ENCODE peak calls at places on chromosomes 5 and 9, in eight cellular contexts. H is brain microvascular endothelial cell, A is cardiac fibroblast, X is fibroblast of mammary gland, W is mammary epithelial cell, G is spleen, S is IMR-90, F is aorta. Y is an unnamed sample.

GRCh38 chr5:107812570-107813141 is 141.9 kb upstream of the EFNA5 start:
- DNase-seq in H (peak), A (peak), X (peak), W (no peak), G (no peak), S (peak), F (no peak), Y (no peak)

GRCh38 chr5:147427784-147428401 is 82.0 kb downstream of the DPYSL3 start:
- DNase-seq in H (peak), A (peak), X (peak), W (peak), G (no peak), S (peak), F (no peak), Y (peak)

GRCh38 chr5:96333397-96333790 is 99.7 kb downstream of the PCSK1 start:
- DNase-seq in H (no peak), A (no peak), X (no peak), W (no peak), G (no peak), S (no peak), F (no peak), Y (no peak)

GRCh38 chr9:3963266-3964019 is 336.4 kb downstream of the GLIS3 start:
- DNase-seq in H (peak), A (peak), X (peak), W (peak), G (no peak), S (peak), F (no peak), Y (peak)

GRCh38 chr5:13866792-13867191 is 77.7 kb downstream of the DNAH5 start:
- DNase-seq in H (peak), A (peak), X (peak), W (peak), G (no peak), S (peak), F (no peak), Y (peak)

GRCh38 chr9:6226696-6227095 is 11.1 kb downstream of the IL33 start:
- DNase-seq in H (peak), A (peak), X (no peak), W (peak), G (no peak), S (peak), F (no peak), Y (peak)

GRCh38 chr5:123371575-123372179 is 51.5 kb downstream of the CEP120 start:
- DNase-seq in H (peak), A (peak), X (peak), W (peak), G (peak), S (peak), F (peak), Y (peak)

GRCh38 chr9:39588056-39588814 is 232.8 kb downstream of the SPATA31A1 start:
- DNase-seq in H (no peak), A (no peak), X (no peak), W (no peak), G (peak), S (no peak), F (no peak), Y (no peak)

GRCh38 chr9:113941056-113941455 is 64.9 kb downstream of the ZNF618 start:
- DNase-seq in H (no peak), A (peak), X (no peak), W (no peak), G (no peak), S (peak), F (no peak), Y (no peak)

GRCh38 chr5:133251296-133252132 is 199.7 kb downstream of the HSPA4 start:
- DNase-seq in H (no peak), A (no peak), X (no peak), W (peak), G (peak), S (no peak), F (no peak), Y (peak)

GRCh38 chr9:96136992-96137665 is 164.8 kb downstream of the HSD17B3 start:
- DNase-seq in H (peak), A (peak), X (peak), W (no peak), G (no peak), S (peak), F (peak), Y (peak)

GRCh38 chr5:71830626-71831539 is 111.8 kb downstream of the CARTPT start:
- DNase-seq in H (peak), A (peak), X (peak), W (peak), G (no peak), S (peak), F (peak), Y (peak)

GRCh38 chr5:84393969-84394368 is 9.3 kb upstream of the EDIL3 start:
- DNase-seq in H (peak), A (peak), X (peak), W (peak), G (no peak), S (peak), F (peak), Y (peak)

GRCh38 chr9:2919347-2919746 is 75.5 kb upstream of the PUM3 start:
- DNase-seq in H (peak), A (peak), X (peak), W (no peak), G (no peak), S (no peak), F (no peak), Y (no peak)

GRCh38 chr9:130824079-130824478 is 11.0 kb upstream of the ABL1 start:
- DNase-seq in H (no peak), A (no peak), X (no peak), W (no peak), G (no peak), S (no peak), F (no peak), Y (no peak)

GRCh38 chr5:67350600-67351315 is 154.2 kb upstream of the CD180 start:
- DNase-seq in H (no peak), A (no peak), X (peak), W (no peak), G (peak), S (no peak), F (no peak), Y (no peak)

GRCh38 chr5:172173771-172174170 is 14.3 kb downstream of the STK10 start:
- DNase-seq in H (peak), A (peak), X (peak), W (peak), G (peak), S (peak), F (no peak), Y (peak)

GRCh38 chr9:108094676-108094993 is 605.1 kb upstream of the KLF4 start:
- DNase-seq in H (peak), A (peak), X (peak), W (no peak), G (no peak), S (peak), F (no peak), Y (no peak)

GRCh38 chr9:128863647-128864046 is 18.1 kb downstream of the KYAT1 start:
- DNase-seq in H (no peak), A (peak), X (peak), W (peak), G (peak), S (peak), F (peak), Y (peak)

GRCh38 chr9:17723656-17724055 is 144.8 kb downstream of the SH3GL2 start:
- DNase-seq in H (no peak), A (no peak), X (no peak), W (no peak), G (no peak), S (no peak), F (no peak), Y (no peak)

GRCh38 chr9:125492719-125493118 is 214.3 kb downstream of the MAPKAP1 start:
- DNase-seq in H (no peak), A (no peak), X (no peak), W (no peak), G (no peak), S (no peak), F (no peak), Y (no peak)

GRCh38 chr9:111001471-111001870 is 36.8 kb downstream of the LPAR1 start:
- DNase-seq in H (no peak), A (no peak), X (no peak), W (no peak), G (no peak), S (no peak), F (no peak), Y (no peak)

GRCh38 chr9:136204838-136205706 is at the start of gene LHX3:
- DNase-seq in H (no peak), A (no peak), X (no peak), W (no peak), G (no peak), S (no peak), F (no peak), Y (no peak)

GRCh38 chr9:129773262-129774048 is 20.6 kb upstream of the PTGES start:
- DNase-seq in H (peak), A (peak), X (peak), W (peak), G (peak), S (peak), F (no peak), Y (peak)

GRCh38 chr9:113219972-113220371 is 1.1 kb downstream of the FKBP15 start:
- DNase-seq in H (peak), A (peak), X (peak), W (peak), G (no peak), S (peak), F (no peak), Y (peak)

GRCh38 chr5:89277791-89278190 is 394.8 kb upstream of the MEF2C start:
- DNase-seq in H (no peak), A (peak), X (peak), W (peak), G (no peak), S (peak), F (no peak), Y (peak)

GRCh38 chr9:85941617-85941930 is 628 bp downstream of the NAA35 start:
- DNase-seq in H (no peak), A (peak), X (peak), W (no peak), G (no peak), S (no peak), F (no peak), Y (no peak)

GRCh38 chr5:153661897-153662296 is 171.4 kb downstream of the GRIA1 start:
- DNase-seq in H (no peak), A (no peak), X (no peak), W (peak), G (no peak), S (no peak), F (no peak), Y (peak)

GRCh38 chr9:103266064-103266463 is 270.9 kb downstream of the CYLC2 start:
- DNase-seq in H (no peak), A (no peak), X (no peak), W (no peak), G (no peak), S (no peak), F (no peak), Y (no peak)

GRCh38 chr5:146041180-146041789 is 64.1 kb downstream of the PLAC8L1 start:
- DNase-seq in H (no peak), A (peak), X (peak), W (no peak), G (no peak), S (no peak), F (no peak), Y (peak)

GRCh38 chr5:61275841-61276240 is 56.2 kb upstream of the ZSWIM6 start:
- DNase-seq in H (peak), A (peak), X (peak), W (peak), G (peak), S (peak), F (no peak), Y (peak)

GRCh38 chr5:61279725-61280124 is 52.3 kb upstream of the ZSWIM6 start:
- DNase-seq in H (no peak), A (no peak), X (no peak), W (no peak), G (no peak), S (peak), F (no peak), Y (no peak)

GRCh38 chr5:61277781-61278180 is 54.3 kb upstream of the ZSWIM6 start:
- DNase-seq in H (no peak), A (no peak), X (no peak), W (peak), G (no peak), S (no peak), F (no peak), Y (peak)

GRCh38 chr5:61274561-61274960 is 57.5 kb upstream of the ZSWIM6 start:
- DNase-seq in H (no peak), A (peak), X (peak), W (no peak), G (no peak), S (peak), F (no peak), Y (no peak)

GRCh38 chr5:61277190-61277589 is 54.9 kb upstream of the ZSWIM6 start:
- DNase-seq in H (peak), A (peak), X (peak), W (no peak), G (no peak), S (peak), F (no peak), Y (no peak)
- H3K4me3 ChIP-seq in H (no peak), A (no peak), X (no peak), W (no peak), G (no peak), S (no peak), F (no peak), Y (no peak)

DNA sequence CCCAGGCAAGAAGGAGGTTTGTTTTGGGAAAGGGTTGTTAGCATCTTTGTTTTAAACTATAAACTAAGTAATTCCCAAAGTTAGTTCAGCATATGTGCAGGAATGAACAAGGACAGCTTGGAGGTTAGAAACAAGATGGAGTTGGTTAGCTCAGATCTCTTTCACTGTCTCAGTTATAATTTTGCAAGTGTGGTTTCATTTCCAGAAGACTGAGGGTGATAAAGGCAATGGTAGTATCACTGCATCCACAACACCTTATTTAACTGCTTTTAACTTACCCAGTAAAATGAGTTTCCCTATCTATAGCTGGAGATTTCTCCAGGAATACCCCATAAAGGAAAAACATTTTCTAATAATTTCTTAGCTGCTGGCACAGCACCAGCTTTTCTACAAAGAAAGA is 152.7 kb downstream of the AOPEP start:
- DNase-seq in H (no peak), A (no peak), X (no peak), W (no peak), G (no peak), S (no peak), F (no peak), Y (no peak)
- H3K4me3 ChIP-seq in H (no peak), A (no peak), X (no peak), W (no peak), G (no peak), S (no peak), F (no peak), Y (no peak)

DNA sequence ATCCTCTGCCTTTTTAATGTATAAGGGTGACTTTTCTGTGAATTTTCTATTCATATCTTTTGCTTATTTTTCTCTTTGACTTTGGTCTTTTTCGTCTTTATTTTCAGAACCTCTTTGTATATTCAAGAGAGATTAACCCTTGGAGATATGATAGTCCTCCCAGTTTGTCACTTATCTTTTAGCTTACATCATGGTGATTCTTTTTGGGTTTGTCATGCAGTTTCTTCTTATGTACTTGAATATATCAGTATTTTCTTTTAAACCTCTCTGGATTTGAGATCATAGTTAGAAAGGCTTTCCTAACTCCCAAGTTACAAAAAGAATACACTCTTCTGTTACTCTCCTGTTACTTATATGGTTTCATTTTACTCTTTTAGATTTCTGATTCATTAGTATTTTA is 27.5 kb upstream of the GPR21 start:
- DNase-seq in H (no peak), A (no peak), X (no peak), W (no peak), G (no peak), S (peak), F (no peak), Y (no peak)
- H3K4me3 ChIP-seq in H (no peak), A (no peak), X (no peak), W (no peak), G (no peak), S (no peak), F (no peak), Y (no peak)

GRCh38 chr5:159313197-159313596 is 17.1 kb downstream of the IL12B start:
- DNase-seq in H (no peak), A (no peak), X (no peak), W (no peak), G (no peak), S (no peak), F (no peak), Y (no peak)

GRCh38 chr5:159316519-159317383 is 13.5 kb downstream of the IL12B start:
- DNase-seq in H (peak), A (peak), X (peak), W (peak), G (no peak), S (peak), F (no peak), Y (peak)

GRCh38 chr5:159309689-159310433 is 20.4 kb downstream of the IL12B start:
- DNase-seq in H (no peak), A (no peak), X (no peak), W (no peak), G (no peak), S (no peak), F (no peak), Y (no peak)

GRCh38 chr5:159310492-159310891 is 19.8 kb downstream of the IL12B start:
- DNase-seq in H (peak), A (no peak), X (no peak), W (peak), G (peak), S (no peak), F (no peak), Y (peak)

DNA sequence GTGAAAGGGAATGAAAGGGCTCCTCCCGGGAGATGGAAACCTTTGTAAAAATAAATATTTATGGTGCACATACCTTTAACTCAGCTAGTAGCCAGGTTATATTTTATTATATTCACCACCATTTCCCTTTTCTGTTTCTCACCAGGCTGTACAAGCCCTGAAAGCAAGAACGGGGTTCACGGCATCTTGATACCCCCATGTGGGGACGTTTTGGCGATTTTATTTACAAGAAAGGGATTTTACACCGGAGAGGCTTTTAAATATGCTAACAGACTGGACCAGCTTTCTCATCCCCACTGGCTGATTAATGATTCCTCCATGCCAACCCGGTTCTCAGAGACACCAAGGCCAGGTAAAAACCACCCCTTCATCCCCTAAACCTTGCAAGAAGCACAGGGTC is 19.2 kb downstream of the IL12B start:
- DNase-seq in H (no peak), A (no peak), X (no peak), W (no peak), G (no peak), S (no peak), F (no peak), Y (no peak)
- H3K4me3 ChIP-seq in H (no peak), A (no peak), X (no peak), W (no peak), G (no peak), S (no peak), F (no peak), Y (peak)

GRCh38 chr5:5141011-5141599 is 975 bp downstream of the ADAMTS16 start:
- DNase-seq in H (no peak), A (peak), X (no peak), W (no peak), G (no peak), S (no peak), F (no peak), Y (no peak)

GRCh38 chr5:5144441-5144840 is 4.3 kb downstream of the ADAMTS16 start:
- DNase-seq in H (no peak), A (no peak), X (no peak), W (no peak), G (no peak), S (no peak), F (no peak), Y (no peak)

GRCh38 chr5:5140051-5141010 is at the start of gene ADAMTS16:
- DNase-seq in H (no peak), A (no peak), X (no peak), W (no peak), G (no peak), S (no peak), F (no peak), Y (no peak)

GRCh38 chr5:5139358-5140050 is 626 bp upstream of the ADAMTS16 start:
- DNase-seq in H (no peak), A (no peak), X (no peak), W (no peak), G (no peak), S (no peak), F (no peak), Y (no peak)

GRCh38 chr5:5141625-5142527 is 1.7 kb downstream of the ADAMTS16 start:
- DNase-seq in H (peak), A (peak), X (peak), W (peak), G (no peak), S (peak), F (no peak), Y (peak)
- H3K4me3 ChIP-seq in H (peak), A (no peak), X (no peak), W (no peak), G (no peak), S (no peak), F (no peak), Y (no peak)

DNA sequence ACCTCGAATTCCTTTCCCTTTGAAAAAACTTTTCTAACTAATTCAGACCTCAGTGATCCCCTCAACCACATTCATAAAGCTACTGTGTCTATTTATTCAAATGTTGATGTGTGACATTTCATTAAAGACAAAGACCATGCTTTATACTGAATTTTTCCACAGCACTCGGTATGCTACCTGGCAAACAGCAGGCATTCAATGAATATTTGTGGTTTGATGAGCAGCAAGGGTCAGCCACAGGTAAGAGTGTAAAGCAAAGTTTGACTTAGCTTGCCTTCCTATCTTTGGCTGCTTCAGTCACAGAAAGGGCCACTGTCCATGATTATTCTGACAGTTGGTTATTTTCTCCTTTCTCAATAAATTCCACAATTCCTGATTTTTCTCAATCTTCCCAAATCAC is 5.1 kb upstream of the CDC42SE2 start:
- DNase-seq in H (no peak), A (no peak), X (no peak), W (peak), G (no peak), S (no peak), F (no peak), Y (peak)
- H3K4me3 ChIP-seq in H (no peak), A (no peak), X (no peak), W (no peak), G (no peak), S (no peak), F (no peak), Y (no peak)

Y was measured in bronchial epithelial cell.